ENCODE peak calls at places on chromosomes 13 and 19, in seven cellular contexts. One of them, this sample, is unnamed. For H3K36me3 and H3K9me3, the result is how much of the 10 kb centered on the place peaks cover.

GRCh38 chr19:49677901-49678674 is 1.0 kb downstream of the PRMT1 start:
- DNase-seq in mucosa of descending colon: peak
- DNase-seq in heart left ventricle: peak
- DNase-seq in endothelial cell of umbilical vein: peak
- DNase-seq in tibial nerve: peak
- DNase-seq in breast epithelium: peak
- DNase-seq in CD8-positive, alpha-beta memory T cell: peak
- DNase-seq in this sample: peak

GRCh38 chr13:50969691-50970090 is 60.1 kb downstream of the RNASEH2B start:
- DNase-seq in mucosa of descending colon: no peak
- DNase-seq in heart left ventricle: no peak
- DNase-seq in endothelial cell of umbilical vein: no peak
- DNase-seq in tibial nerve: no peak
- DNase-seq in breast epithelium: no peak
- DNase-seq in CD8-positive, alpha-beta memory T cell: no peak
- DNase-seq in this sample: no peak

GRCh38 chr13:72390909-72391308 is 336.5 kb downstream of the MZT1 start:
- DNase-seq in mucosa of descending colon: no peak
- DNase-seq in heart left ventricle: no peak
- DNase-seq in endothelial cell of umbilical vein: no peak
- DNase-seq in tibial nerve: no peak
- DNase-seq in breast epithelium: peak
- DNase-seq in CD8-positive, alpha-beta memory T cell: no peak
- DNase-seq in this sample: no peak

GRCh38 chr13:79833972-79834371 is 353.0 kb downstream of the NDFIP2 start:
- DNase-seq in mucosa of descending colon: no peak
- DNase-seq in heart left ventricle: no peak
- DNase-seq in endothelial cell of umbilical vein: no peak
- DNase-seq in tibial nerve: no peak
- DNase-seq in breast epithelium: no peak
- DNase-seq in CD8-positive, alpha-beta memory T cell: no peak
- DNase-seq in this sample: no peak

GRCh38 chr13:78241278-78241919 is 322.8 kb upstream of the EDNRB start:
- DNase-seq in mucosa of descending colon: no peak
- DNase-seq in heart left ventricle: peak
- DNase-seq in endothelial cell of umbilical vein: peak
- DNase-seq in tibial nerve: no peak
- DNase-seq in breast epithelium: no peak
- DNase-seq in CD8-positive, alpha-beta memory T cell: no peak
- DNase-seq in this sample: no peak

GRCh38 chr19:33511346-33511745 is 10.2 kb downstream of the PEPD start:
- DNase-seq in mucosa of descending colon: no peak
- DNase-seq in heart left ventricle: no peak
- DNase-seq in endothelial cell of umbilical vein: no peak
- DNase-seq in tibial nerve: no peak
- DNase-seq in breast epithelium: no peak
- DNase-seq in CD8-positive, alpha-beta memory T cell: no peak
- DNase-seq in this sample: no peak

GRCh38 chr19:38853214-38853613 is 3.4 kb upstream of the HNRNPL start:
- DNase-seq in mucosa of descending colon: no peak
- DNase-seq in heart left ventricle: no peak
- DNase-seq in endothelial cell of umbilical vein: no peak
- DNase-seq in tibial nerve: no peak
- DNase-seq in breast epithelium: no peak
- DNase-seq in CD8-positive, alpha-beta memory T cell: no peak
- DNase-seq in this sample: no peak

GRCh38 chr13:48411281-48412099 is 1.4 kb downstream of the LPAR6 start:
- DNase-seq in mucosa of descending colon: no peak
- DNase-seq in heart left ventricle: peak
- DNase-seq in endothelial cell of umbilical vein: peak
- DNase-seq in tibial nerve: no peak
- DNase-seq in breast epithelium: no peak
- DNase-seq in CD8-positive, alpha-beta memory T cell: no peak
- DNase-seq in this sample: peak

GRCh38 chr13:29428310-29428991 is 167.0 kb downstream of the SLC7A1 start:
- DNase-seq in mucosa of descending colon: no peak
- DNase-seq in heart left ventricle: peak
- DNase-seq in endothelial cell of umbilical vein: no peak
- DNase-seq in tibial nerve: no peak
- DNase-seq in breast epithelium: no peak
- DNase-seq in CD8-positive, alpha-beta memory T cell: no peak
- DNase-seq in this sample: no peak

GRCh38 chr13:22594041-22594440 is 586.7 kb upstream of the SGCG start:
- DNase-seq in mucosa of descending colon: no peak
- DNase-seq in heart left ventricle: no peak
- DNase-seq in endothelial cell of umbilical vein: no peak
- DNase-seq in tibial nerve: no peak
- DNase-seq in breast epithelium: no peak
- DNase-seq in CD8-positive, alpha-beta memory T cell: no peak
- DNase-seq in this sample: no peak

GRCh38 chr19:39224910-39225309 is 19.9 kb downstream of the IFNL3 start:
- DNase-seq in mucosa of descending colon: no peak
- DNase-seq in heart left ventricle: no peak
- DNase-seq in endothelial cell of umbilical vein: no peak
- DNase-seq in tibial nerve: no peak
- DNase-seq in breast epithelium: no peak
- DNase-seq in CD8-positive, alpha-beta memory T cell: no peak
- DNase-seq in this sample: no peak

GRCh38 chr13:48532146-48532472 is 771 bp downstream of the RCBTB2 start:
- DNase-seq in mucosa of descending colon: no peak
- DNase-seq in heart left ventricle: no peak
- DNase-seq in endothelial cell of umbilical vein: no peak
- DNase-seq in tibial nerve: peak
- DNase-seq in breast epithelium: no peak
- DNase-seq in CD8-positive, alpha-beta memory T cell: no peak
- DNase-seq in this sample: no peak

GRCh38 chr19:43804443-43804842 is 2.2 kb upstream of the LYPD5 start:
- DNase-seq in mucosa of descending colon: no peak
- DNase-seq in heart left ventricle: no peak
- DNase-seq in endothelial cell of umbilical vein: no peak
- DNase-seq in tibial nerve: no peak
- DNase-seq in breast epithelium: no peak
- DNase-seq in CD8-positive, alpha-beta memory T cell: no peak
- DNase-seq in this sample: no peak

GRCh38 chr13:113616281-113616906 is 31.8 kb downstream of the TFDP1 start:
- DNase-seq in mucosa of descending colon: peak
- DNase-seq in heart left ventricle: peak
- DNase-seq in endothelial cell of umbilical vein: no peak
- DNase-seq in tibial nerve: peak
- DNase-seq in breast epithelium: no peak
- DNase-seq in CD8-positive, alpha-beta memory T cell: no peak
- DNase-seq in this sample: no peak

GRCh38 chr19:41426952-41427646 is at the start of gene B3GNT8:
- DNase-seq in mucosa of descending colon: peak
- DNase-seq in heart left ventricle: peak
- DNase-seq in endothelial cell of umbilical vein: peak
- DNase-seq in tibial nerve: peak
- DNase-seq in breast epithelium: peak
- DNase-seq in CD8-positive, alpha-beta memory T cell: peak
- DNase-seq in this sample: peak

GRCh38 chr19:58368561-58369360 is 6.2 kb upstream of the ZNF497 start:
- DNase-seq in mucosa of descending colon: no peak
- DNase-seq in heart left ventricle: no peak
- DNase-seq in endothelial cell of umbilical vein: no peak
- DNase-seq in tibial nerve: no peak
- DNase-seq in breast epithelium: no peak
- DNase-seq in CD8-positive, alpha-beta memory T cell: no peak
- DNase-seq in this sample: no peak

GRCh38 chr19:7787141-7787540 is 24.1 kb downstream of the CLEC4M start:
- DNase-seq in mucosa of descending colon: no peak
- DNase-seq in heart left ventricle: peak
- DNase-seq in endothelial cell of umbilical vein: peak
- DNase-seq in tibial nerve: peak
- DNase-seq in breast epithelium: no peak
- DNase-seq in CD8-positive, alpha-beta memory T cell: no peak
- DNase-seq in this sample: no peak

GRCh38 chr13:110130431-110130830 is 176.5 kb downstream of the COL4A1 start:
- DNase-seq in mucosa of descending colon: no peak
- DNase-seq in heart left ventricle: no peak
- DNase-seq in endothelial cell of umbilical vein: no peak
- DNase-seq in tibial nerve: no peak
- DNase-seq in breast epithelium: no peak
- DNase-seq in CD8-positive, alpha-beta memory T cell: no peak
- DNase-seq in this sample: no peak

GRCh38 chr13:46720189-46720588 is 76.8 kb downstream of the ESD start:
- DNase-seq in mucosa of descending colon: no peak
- DNase-seq in heart left ventricle: no peak
- DNase-seq in endothelial cell of umbilical vein: no peak
- DNase-seq in tibial nerve: no peak
- DNase-seq in breast epithelium: no peak
- DNase-seq in CD8-positive, alpha-beta memory T cell: no peak
- DNase-seq in this sample: no peak

GRCh38 chr13:34730966-34731365 is 211.1 kb upstream of the NBEA start:
- DNase-seq in mucosa of descending colon: no peak
- DNase-seq in heart left ventricle: no peak
- DNase-seq in endothelial cell of umbilical vein: no peak
- DNase-seq in tibial nerve: no peak
- DNase-seq in breast epithelium: no peak
- DNase-seq in CD8-positive, alpha-beta memory T cell: no peak
- DNase-seq in this sample: no peak

GRCh38 chr19:7488736-7489353 is at the start of gene PEX11G:
- DNase-seq in mucosa of descending colon: peak
- DNase-seq in heart left ventricle: peak
- DNase-seq in endothelial cell of umbilical vein: peak
- DNase-seq in tibial nerve: peak
- DNase-seq in breast epithelium: peak
- DNase-seq in CD8-positive, alpha-beta memory T cell: peak
- DNase-seq in this sample: peak

GRCh38 chr13:38180100-38180499 is 169.6 kb upstream of the UFM1 start:
- DNase-seq in mucosa of descending colon: no peak
- DNase-seq in heart left ventricle: no peak
- DNase-seq in endothelial cell of umbilical vein: no peak
- DNase-seq in tibial nerve: no peak
- DNase-seq in breast epithelium: no peak
- DNase-seq in CD8-positive, alpha-beta memory T cell: no peak
- DNase-seq in this sample: no peak
- H3K36me3 ChIP-seq in mucosa of descending colon: under half
- H3K36me3 ChIP-seq in heart left ventricle: under half
- H3K36me3 ChIP-seq in endothelial cell of umbilical vein: under half
- H3K36me3 ChIP-seq in tibial nerve: under half
- H3K36me3 ChIP-seq in breast epithelium: under half
- H3K36me3 ChIP-seq in CD8-positive, alpha-beta memory T cell: under half
- H3K36me3 ChIP-seq in this sample: under half

DNA sequence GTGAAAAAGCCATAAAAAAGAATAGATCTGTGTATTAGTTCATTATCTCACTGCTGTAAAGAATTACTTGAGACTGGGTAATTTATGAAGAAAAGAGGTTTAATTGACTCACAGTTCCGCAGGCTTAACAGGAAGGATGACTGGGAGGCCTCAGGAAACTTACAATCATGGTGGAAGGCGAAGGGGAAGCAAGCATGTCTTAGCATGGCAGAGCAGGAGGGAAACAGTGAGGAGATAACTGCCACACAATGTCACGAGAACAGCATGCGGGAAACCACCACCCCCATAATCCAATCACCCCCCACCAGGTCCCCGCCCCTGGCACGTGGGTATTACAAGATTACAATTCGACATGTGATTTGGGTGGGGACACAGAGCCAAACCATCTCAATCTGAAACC is 39.1 kb upstream of the EEF1AKMT1 start:
- DNase-seq in mucosa of descending colon: no peak
- DNase-seq in heart left ventricle: no peak
- DNase-seq in endothelial cell of umbilical vein: peak
- DNase-seq in tibial nerve: no peak
- DNase-seq in breast epithelium: no peak
- DNase-seq in CD8-positive, alpha-beta memory T cell: no peak
- DNase-seq in this sample: no peak
- H3K9me3 ChIP-seq in mucosa of descending colon: under half
- H3K9me3 ChIP-seq in heart left ventricle: under half
- H3K9me3 ChIP-seq in endothelial cell of umbilical vein: under half
- H3K9me3 ChIP-seq in tibial nerve: under half
- H3K9me3 ChIP-seq in breast epithelium: under half
- H3K9me3 ChIP-seq in CD8-positive, alpha-beta memory T cell: under half
- H3K9me3 ChIP-seq in this sample: under half

GRCh38 chr19:17200408-17201079 is 14.6 kb upstream of the USE1 start:
- DNase-seq in mucosa of descending colon: no peak
- DNase-seq in heart left ventricle: no peak
- DNase-seq in endothelial cell of umbilical vein: no peak
- DNase-seq in tibial nerve: no peak
- DNase-seq in breast epithelium: no peak
- DNase-seq in CD8-positive, alpha-beta memory T cell: no peak
- DNase-seq in this sample: no peak

GRCh38 chr19:17195106-17195505 is 20.1 kb upstream of the USE1 start:
- DNase-seq in mucosa of descending colon: no peak
- DNase-seq in heart left ventricle: no peak
- DNase-seq in endothelial cell of umbilical vein: no peak
- DNase-seq in tibial nerve: no peak
- DNase-seq in breast epithelium: no peak
- DNase-seq in CD8-positive, alpha-beta memory T cell: no peak
- DNase-seq in this sample: no peak

GRCh38 chr19:17194608-17195007 is 20.5 kb upstream of the USE1 start:
- DNase-seq in mucosa of descending colon: no peak
- DNase-seq in heart left ventricle: no peak
- DNase-seq in endothelial cell of umbilical vein: no peak
- DNase-seq in tibial nerve: no peak
- DNase-seq in breast epithelium: no peak
- DNase-seq in CD8-positive, alpha-beta memory T cell: no peak
- DNase-seq in this sample: no peak

GRCh38 chr19:17196610-17197009 is 18.5 kb upstream of the USE1 start:
- DNase-seq in mucosa of descending colon: no peak
- DNase-seq in heart left ventricle: no peak
- DNase-seq in endothelial cell of umbilical vein: no peak
- DNase-seq in tibial nerve: no peak
- DNase-seq in breast epithelium: no peak
- DNase-seq in CD8-positive, alpha-beta memory T cell: no peak
- DNase-seq in this sample: no peak

DNA sequence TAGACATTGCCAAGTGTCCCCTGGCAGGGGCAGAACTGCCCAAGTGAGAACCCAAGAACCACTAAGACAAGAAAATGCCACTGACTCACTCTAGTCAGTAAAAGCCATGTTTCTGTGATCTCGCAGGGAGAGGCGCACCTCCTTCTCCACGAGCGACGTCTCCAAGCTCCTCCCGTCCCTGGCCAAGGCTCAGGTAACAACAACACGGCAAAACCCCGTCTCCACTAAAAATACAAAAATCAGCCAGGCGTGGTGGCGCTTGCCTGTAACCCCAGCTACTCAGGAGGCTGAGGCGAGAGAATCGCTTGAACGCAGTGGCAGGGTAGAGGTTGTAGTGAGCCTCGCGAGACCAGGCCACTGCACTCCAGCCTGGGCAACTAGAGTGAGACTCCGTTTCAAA is 17.5 kb upstream of the USE1 start:
- DNase-seq in mucosa of descending colon: no peak
- DNase-seq in heart left ventricle: no peak
- DNase-seq in endothelial cell of umbilical vein: no peak
- DNase-seq in tibial nerve: no peak
- DNase-seq in breast epithelium: no peak
- DNase-seq in CD8-positive, alpha-beta memory T cell: no peak
- DNase-seq in this sample: no peak
- H3K36me3 ChIP-seq in mucosa of descending colon: under half
- H3K36me3 ChIP-seq in heart left ventricle: half or more
- H3K36me3 ChIP-seq in endothelial cell of umbilical vein: under half
- H3K36me3 ChIP-seq in tibial nerve: under half
- H3K36me3 ChIP-seq in breast epithelium: under half
- H3K36me3 ChIP-seq in CD8-positive, alpha-beta memory T cell: half or more
- H3K36me3 ChIP-seq in this sample: half or more

DNA sequence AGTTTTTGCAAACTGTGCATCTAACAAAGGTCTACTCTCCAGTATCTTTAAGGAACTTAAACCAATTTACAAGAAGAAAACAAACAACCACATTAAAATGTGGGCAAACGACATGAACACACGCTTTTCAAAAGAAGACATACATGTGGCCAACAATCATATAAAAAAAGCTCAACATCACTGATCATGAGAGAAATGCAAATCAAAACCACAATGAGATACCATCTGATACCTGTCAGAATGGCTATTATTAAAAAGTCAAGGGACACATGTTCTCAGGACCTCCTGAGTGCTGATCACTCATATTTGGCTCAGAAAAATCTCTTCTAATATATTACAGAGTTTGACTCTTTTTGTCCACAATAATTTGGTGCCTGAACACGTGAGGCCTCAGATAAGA is 14.2 kb upstream of the LILRB1 start:
- DNase-seq in mucosa of descending colon: no peak
- DNase-seq in heart left ventricle: no peak
- DNase-seq in endothelial cell of umbilical vein: no peak
- DNase-seq in tibial nerve: no peak
- DNase-seq in breast epithelium: no peak
- DNase-seq in CD8-positive, alpha-beta memory T cell: no peak
- DNase-seq in this sample: no peak
- H3K9me3 ChIP-seq in mucosa of descending colon: under half
- H3K9me3 ChIP-seq in heart left ventricle: under half
- H3K9me3 ChIP-seq in endothelial cell of umbilical vein: under half
- H3K9me3 ChIP-seq in tibial nerve: under half
- H3K9me3 ChIP-seq in breast epithelium: under half
- H3K9me3 ChIP-seq in CD8-positive, alpha-beta memory T cell: under half
- H3K9me3 ChIP-seq in this sample: under half

This sample was measured in naive thymus-derived CD4-positive, alpha-beta T cell.